ENCODE peak calls at places on chromosome 13, in five cellular contexts. A is MM.1S, P is PC-9, U is transverse colon, J is breast epithelium. K is an unnamed sample.

GRCh38 chr13:79987323-79987722 is 353.6 kb downstream of the SPRY2 start:
- DNase-seq in A (no peak), P (no peak), U (no peak), J (no peak), K (no peak)

GRCh38 chr13:110856941-110857835 is 57.7 kb downstream of the ANKRD10 start:
- DNase-seq in A (peak), P (no peak), U (no peak), J (no peak), K (no peak)

GRCh38 chr13:105442941-105443340 is 1092.5 kb downstream of the EFNB2 start:
- DNase-seq in A (no peak), P (peak), U (no peak), J (no peak), K (peak)

GRCh38 chr13:30618186-30618937 is 642 bp downstream of the USPL1 start:
- DNase-seq in A (peak), P (no peak), U (peak), J (no peak), K (peak)

GRCh38 chr13:74221752-74222151 is 87.5 kb upstream of the KLF12 start:
- DNase-seq in A (no peak), P (no peak), U (no peak), J (no peak), K (no peak)

GRCh38 chr13:48730971-48731658 is 77.4 kb downstream of the CYSLTR2 start:
- DNase-seq in A (no peak), P (no peak), U (no peak), J (no peak), K (peak)

GRCh38 chr13:51192348-51192747 is 29.9 kb upstream of the FAM124A start:
- DNase-seq in A (no peak), P (no peak), U (no peak), J (no peak), K (no peak)

GRCh38 chr13:106522112-106522511 is 13.3 kb downstream of the EFNB2 start:
- DNase-seq in A (no peak), P (no peak), U (no peak), J (no peak), K (no peak)

GRCh38 chr13:109139346-109139745 is 509.9 kb downstream of the MYO16 start:
- DNase-seq in A (no peak), P (no peak), U (no peak), J (no peak), K (no peak)

GRCh38 chr13:58434943-58435342 is 803.4 kb downstream of the PCDH17 start:
- DNase-seq in A (no peak), P (no peak), U (no peak), J (no peak), K (no peak)

GRCh38 chr13:106919093-106919492 is 351.2 kb upstream of the ARGLU1 start:
- DNase-seq in A (no peak), P (no peak), U (no peak), J (no peak), K (no peak)

GRCh38 chr13:84126671-84127171 is 244.4 kb upstream of the SLITRK1 start:
- DNase-seq in A (peak), P (no peak), U (no peak), J (no peak), K (no peak)

GRCh38 chr13:73715910-73716257 is 418.3 kb downstream of the KLF12 start:
- DNase-seq in A (peak), P (no peak), U (no peak), J (no peak), K (peak)

GRCh38 chr13:51728972-51729371 is 75.0 kb downstream of the DHRS12 start:
- DNase-seq in A (no peak), P (no peak), U (no peak), J (no peak), K (peak)

GRCh38 chr13:70424428-70424827 is 316.2 kb upstream of the KLHL1 start:
- DNase-seq in A (no peak), P (no peak), U (no peak), J (no peak), K (no peak)
- TF ChIP-seq CTCF in A (no peak), P (no peak), U (no peak), J (no peak), K (no peak)

GRCh38 chr13:32113564-32113963 is 82.0 kb downstream of the FRY start:
- DNase-seq in A (no peak), P (no peak), U (no peak), J (no peak), K (no peak)

GRCh38 chr13:32121316-32121715 is 89.7 kb downstream of the FRY start:
- DNase-seq in A (no peak), P (no peak), U (no peak), J (no peak), K (no peak)

GRCh38 chr13:32115069-32115468 is 83.5 kb downstream of the FRY start:
- DNase-seq in A (no peak), P (no peak), U (no peak), J (no peak), K (no peak)

GRCh38 chr13:32116210-32116609 is 84.6 kb downstream of the FRY start:
- DNase-seq in A (no peak), P (no peak), U (no peak), J (no peak), K (no peak)

GRCh38 chr13:32117696-32118095 is 86.1 kb downstream of the FRY start:
- DNase-seq in A (no peak), P (no peak), U (no peak), J (no peak), K (no peak)
- H3K27ac ChIP-seq in A (no peak), P (no peak), U (no peak), J (no peak), K (no peak)

GRCh38 chr13:101157261-101157660 is 259.0 kb downstream of the NALCN start:
- DNase-seq in A (no peak), P (peak), U (no peak), J (no peak), K (no peak)

GRCh38 chr13:101150998-101151397 is 265.3 kb downstream of the NALCN start:
- DNase-seq in A (no peak), P (no peak), U (no peak), J (no peak), K (no peak)

GRCh38 chr13:101152184-101152583 is 264.1 kb downstream of the NALCN start:
- DNase-seq in A (no peak), P (no peak), U (no peak), J (no peak), K (no peak)

DNA sequence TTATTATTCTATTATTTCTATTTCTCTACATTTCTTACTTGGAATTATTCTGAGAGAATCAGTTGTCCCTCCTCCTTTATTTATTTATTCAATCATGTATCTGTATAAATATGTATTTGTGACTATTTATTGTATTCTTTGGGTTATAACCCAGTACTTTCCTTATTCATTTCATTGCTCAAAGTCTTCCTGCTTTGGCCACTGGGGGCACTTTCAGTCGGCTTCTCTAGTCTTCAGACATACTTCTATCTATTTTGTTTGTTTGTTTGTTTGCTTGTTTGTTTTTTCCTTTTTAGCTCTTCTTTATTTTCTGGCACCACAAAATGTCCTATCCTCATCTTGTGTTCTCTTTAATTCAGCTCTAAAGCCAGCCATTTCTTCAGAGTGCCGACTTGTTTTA is 260.4 kb downstream of the NALCN start:
- DNase-seq in A (no peak), P (no peak), U (no peak), J (no peak), K (peak)
- TF ChIP-seq CTCF in A (peak), P (peak), U (no peak), J (no peak), K (peak)

GRCh38 chr13:91357613-91358383 is 10.3 kb downstream of the MIR17HG start:
- DNase-seq in A (no peak), P (no peak), U (no peak), J (no peak), K (no peak)
- H3K27ac ChIP-seq in A (no peak), P (no peak), U (no peak), J (no peak), K (no peak)

DNA sequence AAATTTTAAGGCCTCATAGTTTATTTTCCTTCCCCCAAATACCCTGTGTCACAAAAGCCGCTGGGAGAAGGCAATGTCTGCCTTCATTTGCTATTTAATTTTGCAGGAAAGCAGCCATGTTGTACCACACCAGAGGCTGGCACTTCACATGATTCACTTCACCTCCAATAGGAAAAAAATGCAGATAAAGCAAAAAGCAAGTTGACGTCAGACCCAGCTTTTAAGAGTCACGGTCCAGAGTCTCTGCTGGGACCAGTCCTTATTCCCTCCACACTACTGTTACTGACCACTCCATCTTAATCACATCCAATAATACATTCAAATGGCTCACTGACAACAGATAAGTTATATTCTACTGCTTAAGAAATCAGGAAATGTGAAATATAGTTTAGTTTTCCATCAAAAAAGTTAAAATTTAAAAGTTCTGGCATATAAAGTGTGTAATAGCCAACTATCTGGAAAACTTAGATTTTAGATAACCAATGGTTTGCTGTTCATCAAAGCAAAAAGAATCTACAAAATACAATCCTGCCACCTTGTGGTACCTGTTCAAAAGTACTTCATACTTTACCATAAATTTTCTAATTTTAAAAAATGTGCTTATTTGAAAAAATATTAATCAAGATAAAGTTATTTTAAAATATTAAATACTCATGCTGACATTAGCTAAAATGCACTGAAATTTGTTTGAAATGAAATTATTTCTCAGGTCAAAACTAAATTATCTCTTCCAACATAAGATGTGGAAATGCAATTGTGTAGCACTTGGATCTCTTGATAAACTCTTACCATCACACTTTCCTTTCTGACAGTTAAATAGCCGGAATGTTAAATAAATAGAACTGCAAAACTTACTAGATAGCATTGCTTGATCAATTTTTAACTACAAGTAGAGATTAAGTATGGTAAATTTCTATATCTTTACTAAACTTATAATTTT is 97.3 kb downstream of the SERP2 start:
- DNase-seq in A (peak), P (no peak), U (no peak), J (no peak), K (peak)
- TF ChIP-seq CTCF in A (peak), P (peak), U (peak), J (peak), K (peak)

GRCh38 chr13:27319404-27319803 is 48.8 kb downstream of the RASL11A start:
- DNase-seq in A (no peak), P (no peak), U (no peak), J (no peak), K (no peak)
- H3K27ac ChIP-seq in A (no peak), P (no peak), U (no peak), J (no peak), K (no peak)

GRCh38 chr13:75537401-75538365 is at the start of gene COMMD6:
- DNase-seq in A (peak), P (peak), U (peak), J (peak), K (peak)
- TF ChIP-seq CTCF in A (no peak), P (peak), U (peak), J (peak), K (no peak)

GRCh38 chr13:113860579-113861432 is 3.1 kb downstream of the GAS6 start:
- DNase-seq in A (peak), P (peak), U (peak), J (peak), K (no peak)

GRCh38 chr13:113862191-113862765 is 1.6 kb downstream of the GAS6 start:
- DNase-seq in A (peak), P (no peak), U (no peak), J (peak), K (peak)

GRCh38 chr13:113862766-113863510 is 938 bp downstream of the GAS6 start:
- DNase-seq in A (peak), P (peak), U (peak), J (peak), K (peak)

GRCh38 chr13:113860051-113860471 is 3.8 kb downstream of the GAS6 start:
- DNase-seq in A (peak), P (no peak), U (peak), J (peak), K (no peak)

DNA sequence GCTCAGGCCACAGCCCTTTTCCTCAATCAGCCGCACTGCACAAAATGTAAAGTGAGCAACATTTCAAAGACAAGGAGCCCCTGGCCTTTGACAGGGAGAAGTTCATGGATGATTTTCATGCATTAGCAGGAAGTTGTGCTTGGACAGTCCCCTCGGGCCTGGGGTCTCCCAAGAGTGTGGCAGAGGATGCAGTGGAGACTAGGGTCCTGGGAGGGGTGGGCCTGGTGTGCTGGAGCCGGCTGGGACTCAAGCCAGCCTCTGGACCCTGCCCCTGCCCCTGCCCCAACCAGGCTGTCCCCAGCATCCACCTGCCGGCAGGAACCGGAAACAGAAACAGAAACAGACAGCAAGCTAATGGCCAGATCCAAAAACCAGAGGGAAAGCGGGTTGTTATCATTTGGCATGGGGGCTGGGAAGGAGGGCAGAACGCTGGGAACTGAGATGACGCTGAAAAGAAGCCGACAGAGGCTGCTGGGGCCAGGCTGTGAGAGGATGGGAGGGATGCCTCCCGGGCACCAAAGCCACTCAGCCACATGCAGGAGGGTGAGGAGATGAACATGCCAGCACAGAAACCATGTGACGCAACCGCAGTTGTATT is 2.3 kb downstream of the GAS6 start:
- DNase-seq in A (peak), P (no peak), U (no peak), J (peak), K (peak)
- H3K27ac ChIP-seq in A (peak), P (no peak), U (peak), J (no peak), K (peak)

GRCh38 chr13:37918116-37919100 is 48.8 kb upstream of the TRPC4 start:
- DNase-seq in A (no peak), P (no peak), U (no peak), J (no peak), K (no peak)
- TF ChIP-seq CTCF in A (no peak), P (no peak), U (no peak), J (no peak), K (no peak)

K was measured in RWPE1.